ENCODE peak calls at places on chromosomes 11 and 22, in nine cellular contexts. One of them, this sample, is unnamed.

GRCh38 chr11:126817096-126817495 is 183.5 kb downstream of the KIRREL3 start:
- DNase-seq in transverse colon: no peak
- DNase-seq in breast epithelium: no peak
- DNase-seq in cardiac muscle cell: no peak
- DNase-seq in CD4-positive, CD25-positive, alpha-beta regulatory T cell: no peak
- DNase-seq in fibroblast of lung: no peak
- DNase-seq in SJSA1: peak; percentile 15
- DNase-seq in PC-3: no peak
- DNase-seq in mammary epithelial cell: no peak
- DNase-seq in this sample: no peak

GRCh38 chr22:47355388-47355725 is 592.9 kb downstream of the TBC1D22A start:
- DNase-seq in PC-3: no peak
- DNase-seq in fibroblast of lung: no peak
- DNase-seq in breast epithelium: no peak
- DNase-seq in transverse colon: no peak
- DNase-seq in SJSA1: no peak
- DNase-seq in CD4-positive, CD25-positive, alpha-beta regulatory T cell: no peak
- DNase-seq in mammary epithelial cell: no peak
- DNase-seq in cardiac muscle cell: no peak
- DNase-seq in this sample: no peak

GRCh38 chr11:86978756-86979608 is 23.8 kb upstream of the FZD4 start:
- DNase-seq in CD4-positive, CD25-positive, alpha-beta regulatory T cell: peak; percentile 55
- DNase-seq in mammary epithelial cell: peak; percentile 36
- DNase-seq in cardiac muscle cell: peak; percentile 41
- DNase-seq in transverse colon: no peak
- DNase-seq in PC-3: peak; percentile 71
- DNase-seq in fibroblast of lung: peak; percentile 78
- DNase-seq in SJSA1: no peak
- DNase-seq in breast epithelium: no peak
- DNase-seq in this sample: no peak

GRCh38 chr11:76419896-76420295 is 24.9 kb upstream of the EMSY start:
- DNase-seq in transverse colon: no peak
- DNase-seq in cardiac muscle cell: no peak
- DNase-seq in mammary epithelial cell: no peak
- DNase-seq in fibroblast of lung: no peak
- DNase-seq in SJSA1: no peak
- DNase-seq in breast epithelium: no peak
- DNase-seq in PC-3: peak; percentile 32
- DNase-seq in CD4-positive, CD25-positive, alpha-beta regulatory T cell: peak; percentile 22
- DNase-seq in this sample: no peak

GRCh38 chr11:94521684-94522083 is 9.4 kb downstream of the C11orf97 start:
- DNase-seq in PC-3: peak; percentile 56
- DNase-seq in CD4-positive, CD25-positive, alpha-beta regulatory T cell: no peak
- DNase-seq in breast epithelium: no peak
- DNase-seq in SJSA1: no peak
- DNase-seq in cardiac muscle cell: no peak
- DNase-seq in fibroblast of lung: peak; percentile 24
- DNase-seq in mammary epithelial cell: no peak
- DNase-seq in transverse colon: no peak
- DNase-seq in this sample: no peak

GRCh38 chr22:33112606-33113005 is 54.4 kb upstream of the SYN3 start:
- DNase-seq in SJSA1: no peak
- DNase-seq in mammary epithelial cell: no peak
- DNase-seq in cardiac muscle cell: peak; percentile 20
- DNase-seq in breast epithelium: no peak
- DNase-seq in fibroblast of lung: no peak
- DNase-seq in PC-3: no peak
- DNase-seq in CD4-positive, CD25-positive, alpha-beta regulatory T cell: no peak
- DNase-seq in transverse colon: no peak
- DNase-seq in this sample: no peak

GRCh38 chr11:85791326-85791990 is 19.5 kb downstream of the SYTL2 start:
- DNase-seq in cardiac muscle cell: no peak
- DNase-seq in CD4-positive, CD25-positive, alpha-beta regulatory T cell: no peak
- DNase-seq in PC-3: no peak
- DNase-seq in mammary epithelial cell: no peak
- DNase-seq in SJSA1: no peak
- DNase-seq in breast epithelium: no peak
- DNase-seq in fibroblast of lung: peak; percentile 21
- DNase-seq in transverse colon: no peak
- DNase-seq in this sample: no peak

GRCh38 chr11:30984827-30985226 is 384.7 kb downstream of the DCDC1 start:
- DNase-seq in PC-3: no peak
- DNase-seq in mammary epithelial cell: no peak
- DNase-seq in CD4-positive, CD25-positive, alpha-beta regulatory T cell: no peak
- DNase-seq in breast epithelium: no peak
- DNase-seq in transverse colon: no peak
- DNase-seq in cardiac muscle cell: no peak
- DNase-seq in fibroblast of lung: peak; percentile 4
- DNase-seq in SJSA1: no peak
- DNase-seq in this sample: no peak

GRCh38 chr11:117822031-117822521 is 2.5 kb downstream of the FXYD2 start:
- DNase-seq in PC-3: peak; percentile 36
- DNase-seq in breast epithelium: no peak
- DNase-seq in mammary epithelial cell: no peak
- DNase-seq in fibroblast of lung: no peak
- DNase-seq in cardiac muscle cell: peak; percentile 45
- DNase-seq in CD4-positive, CD25-positive, alpha-beta regulatory T cell: peak; percentile 44
- DNase-seq in SJSA1: no peak
- DNase-seq in transverse colon: peak; percentile 49
- DNase-seq in this sample: peak; percentile 80

GRCh38 chr11:26949846-26950245 is 44.1 kb upstream of the FIBIN start:
- DNase-seq in SJSA1: no peak
- DNase-seq in transverse colon: no peak
- DNase-seq in cardiac muscle cell: no peak
- DNase-seq in PC-3: no peak
- DNase-seq in mammary epithelial cell: no peak
- DNase-seq in CD4-positive, CD25-positive, alpha-beta regulatory T cell: no peak
- DNase-seq in fibroblast of lung: no peak
- DNase-seq in breast epithelium: no peak
- DNase-seq in this sample: no peak
- H3K27ac ChIP-seq in SJSA1: no peak overlapping the region
- H3K27ac ChIP-seq in transverse colon: no peak overlapping the region
- H3K27ac ChIP-seq in cardiac muscle cell: no peak overlapping the region
- H3K27ac ChIP-seq in PC-3: no peak overlapping the region
- H3K27ac ChIP-seq in mammary epithelial cell: no peak overlapping the region
- H3K27ac ChIP-seq in CD4-positive, CD25-positive, alpha-beta regulatory T cell: no peak overlapping the region
- H3K27ac ChIP-seq in fibroblast of lung: no peak overlapping the region
- H3K27ac ChIP-seq in breast epithelium: no peak overlapping the region
- H3K27ac ChIP-seq in this sample: no peak overlapping the region

GRCh38 chr11:5040876-5041275 is 5.5 kb upstream of the OR52J3 start:
- DNase-seq in CD4-positive, CD25-positive, alpha-beta regulatory T cell: no peak
- DNase-seq in fibroblast of lung: no peak
- DNase-seq in cardiac muscle cell: no peak
- DNase-seq in mammary epithelial cell: no peak
- DNase-seq in SJSA1: no peak
- DNase-seq in PC-3: no peak
- DNase-seq in transverse colon: no peak
- DNase-seq in breast epithelium: no peak
- DNase-seq in this sample: no peak
- H3K4me1 ChIP-seq in CD4-positive, CD25-positive, alpha-beta regulatory T cell: no peaks in the 10 kb centered on the region
- H3K4me1 ChIP-seq in fibroblast of lung: no peaks in the 10 kb centered on the region
- H3K4me1 ChIP-seq in cardiac muscle cell: no peaks in the 10 kb centered on the region
- H3K4me1 ChIP-seq in mammary epithelial cell: no peaks in the 10 kb centered on the region
- H3K4me1 ChIP-seq in SJSA1: no peaks in the 10 kb centered on the region
- H3K4me1 ChIP-seq in PC-3: no peaks in the 10 kb centered on the region
- H3K4me1 ChIP-seq in transverse colon: no peaks in the 10 kb centered on the region
- H3K4me1 ChIP-seq in breast epithelium: no peaks in the 10 kb centered on the region
- H3K4me1 ChIP-seq in this sample: no peaks in the 10 kb centered on the region

GRCh38 chr11:19744130-19744529 is 31.5 kb downstream of the NAV2 start:
- DNase-seq in fibroblast of lung: no peak
- DNase-seq in SJSA1: no peak
- DNase-seq in mammary epithelial cell: no peak
- DNase-seq in breast epithelium: no peak
- DNase-seq in transverse colon: no peak
- DNase-seq in cardiac muscle cell: no peak
- DNase-seq in PC-3: no peak
- DNase-seq in CD4-positive, CD25-positive, alpha-beta regulatory T cell: no peak
- DNase-seq in this sample: no peak

GRCh38 chr11:19742595-19743292 is 30.1 kb downstream of the NAV2 start:
- DNase-seq in cardiac muscle cell: peak; percentile 88
- DNase-seq in PC-3: peak; percentile 88
- DNase-seq in fibroblast of lung: peak; percentile 78
- DNase-seq in SJSA1: peak; percentile 38
- DNase-seq in breast epithelium: peak; percentile 81
- DNase-seq in mammary epithelial cell: peak; percentile 67
- DNase-seq in CD4-positive, CD25-positive, alpha-beta regulatory T cell: peak; percentile 69
- DNase-seq in transverse colon: peak; percentile 83
- DNase-seq in this sample: peak; percentile 64

GRCh38 chr11:19743622-19744021 is 31.0 kb downstream of the NAV2 start:
- DNase-seq in breast epithelium: no peak
- DNase-seq in SJSA1: no peak
- DNase-seq in mammary epithelial cell: no peak
- DNase-seq in PC-3: no peak
- DNase-seq in CD4-positive, CD25-positive, alpha-beta regulatory T cell: no peak
- DNase-seq in cardiac muscle cell: no peak
- DNase-seq in transverse colon: no peak
- DNase-seq in fibroblast of lung: no peak
- DNase-seq in this sample: no peak

GRCh38 chr11:19747634-19748280 is 35.1 kb downstream of the NAV2 start:
- DNase-seq in transverse colon: no peak
- DNase-seq in fibroblast of lung: no peak
- DNase-seq in CD4-positive, CD25-positive, alpha-beta regulatory T cell: no peak
- DNase-seq in SJSA1: no peak
- DNase-seq in cardiac muscle cell: no peak
- DNase-seq in mammary epithelial cell: no peak
- DNase-seq in breast epithelium: no peak
- DNase-seq in PC-3: no peak
- DNase-seq in this sample: no peak

GRCh38 chr11:19746081-19746480 is 33.4 kb downstream of the NAV2 start:
- DNase-seq in CD4-positive, CD25-positive, alpha-beta regulatory T cell: no peak
- DNase-seq in PC-3: no peak
- DNase-seq in transverse colon: no peak
- DNase-seq in breast epithelium: no peak
- DNase-seq in cardiac muscle cell: no peak
- DNase-seq in SJSA1: no peak
- DNase-seq in fibroblast of lung: no peak
- DNase-seq in mammary epithelial cell: no peak
- DNase-seq in this sample: no peak
- H3K27ac ChIP-seq in CD4-positive, CD25-positive, alpha-beta regulatory T cell: no peak overlapping the region
- H3K27ac ChIP-seq in PC-3: no peak overlapping the region
- H3K27ac ChIP-seq in transverse colon: no peak overlapping the region
- H3K27ac ChIP-seq in breast epithelium: no peak overlapping the region
- H3K27ac ChIP-seq in cardiac muscle cell: no peak overlapping the region
- H3K27ac ChIP-seq in SJSA1: no peak overlapping the region
- H3K27ac ChIP-seq in fibroblast of lung: no peak overlapping the region
- H3K27ac ChIP-seq in mammary epithelial cell: no peak overlapping the region
- H3K27ac ChIP-seq in this sample: no peak overlapping the region

GRCh38 chr11:32431657-32432056 is 3.7 kb downstream of the WT1 start:
- DNase-seq in PC-3: no peak
- DNase-seq in breast epithelium: no peak
- DNase-seq in fibroblast of lung: no peak
- DNase-seq in transverse colon: no peak
- DNase-seq in mammary epithelial cell: no peak
- DNase-seq in CD4-positive, CD25-positive, alpha-beta regulatory T cell: no peak
- DNase-seq in SJSA1: no peak
- DNase-seq in cardiac muscle cell: no peak
- DNase-seq in this sample: no peak
- H3K4me1 ChIP-seq in PC-3: peaks cover 12% of the 10 kb centered on the region
- H3K4me1 ChIP-seq in breast epithelium: peaks cover 19% of the 10 kb centered on the region
- H3K4me1 ChIP-seq in fibroblast of lung: no peaks in the 10 kb centered on the region
- H3K4me1 ChIP-seq in transverse colon: no peaks in the 10 kb centered on the region
- H3K4me1 ChIP-seq in mammary epithelial cell: peaks cover 5% of the 10 kb centered on the region
- H3K4me1 ChIP-seq in CD4-positive, CD25-positive, alpha-beta regulatory T cell: peaks cover 34% of the 10 kb centered on the region
- H3K4me1 ChIP-seq in SJSA1: no peaks in the 10 kb centered on the region
- H3K4me1 ChIP-seq in cardiac muscle cell: no peaks in the 10 kb centered on the region
- H3K4me1 ChIP-seq in this sample: no peaks in the 10 kb centered on the region

GRCh38 chr11:2924381-2924780 is 4.8 kb downstream of the PHLDA2 start:
- DNase-seq in PC-3: peak; percentile 82
- DNase-seq in breast epithelium: peak; percentile 66
- DNase-seq in SJSA1: no peak
- DNase-seq in mammary epithelial cell: no peak
- DNase-seq in cardiac muscle cell: no peak
- DNase-seq in fibroblast of lung: no peak
- DNase-seq in CD4-positive, CD25-positive, alpha-beta regulatory T cell: no peak
- DNase-seq in transverse colon: peak; percentile 87
- DNase-seq in this sample: no peak
- H3K27ac ChIP-seq in PC-3: peak overlapping the region; percentile 78
- H3K27ac ChIP-seq in breast epithelium: peak overlapping the region; percentile 64
- H3K27ac ChIP-seq in SJSA1: no peak overlapping the region
- H3K27ac ChIP-seq in mammary epithelial cell: no peak overlapping the region
- H3K27ac ChIP-seq in cardiac muscle cell: no peak overlapping the region
- H3K27ac ChIP-seq in fibroblast of lung: no peak overlapping the region
- H3K27ac ChIP-seq in CD4-positive, CD25-positive, alpha-beta regulatory T cell: no peak overlapping the region
- H3K27ac ChIP-seq in transverse colon: peak overlapping the region; percentile 73
- H3K27ac ChIP-seq in this sample: no peak overlapping the region

GRCh38 chr22:31627223-31627731 is 34.7 kb downstream of the PISD start:
- DNase-seq in CD4-positive, CD25-positive, alpha-beta regulatory T cell: no peak
- DNase-seq in transverse colon: no peak
- DNase-seq in cardiac muscle cell: no peak
- DNase-seq in SJSA1: no peak
- DNase-seq in breast epithelium: no peak
- DNase-seq in mammary epithelial cell: no peak
- DNase-seq in PC-3: no peak
- DNase-seq in fibroblast of lung: no peak
- DNase-seq in this sample: no peak
- H3K4me1 ChIP-seq in CD4-positive, CD25-positive, alpha-beta regulatory T cell: peaks cover 30% of the 10 kb centered on the region
- H3K4me1 ChIP-seq in transverse colon: peaks cover 19% of the 10 kb centered on the region
- H3K4me1 ChIP-seq in cardiac muscle cell: peaks cover 8% of the 10 kb centered on the region
- H3K4me1 ChIP-seq in SJSA1: peaks cover 21% of the 10 kb centered on the region
- H3K4me1 ChIP-seq in breast epithelium: peaks cover 12% of the 10 kb centered on the region
- H3K4me1 ChIP-seq in mammary epithelial cell: peaks cover 24% of the 10 kb centered on the region
- H3K4me1 ChIP-seq in PC-3: no peaks in the 10 kb centered on the region
- H3K4me1 ChIP-seq in fibroblast of lung: peaks cover 12% of the 10 kb centered on the region
- H3K4me1 ChIP-seq in this sample: peaks cover 17% of the 10 kb centered on the region

DNA sequence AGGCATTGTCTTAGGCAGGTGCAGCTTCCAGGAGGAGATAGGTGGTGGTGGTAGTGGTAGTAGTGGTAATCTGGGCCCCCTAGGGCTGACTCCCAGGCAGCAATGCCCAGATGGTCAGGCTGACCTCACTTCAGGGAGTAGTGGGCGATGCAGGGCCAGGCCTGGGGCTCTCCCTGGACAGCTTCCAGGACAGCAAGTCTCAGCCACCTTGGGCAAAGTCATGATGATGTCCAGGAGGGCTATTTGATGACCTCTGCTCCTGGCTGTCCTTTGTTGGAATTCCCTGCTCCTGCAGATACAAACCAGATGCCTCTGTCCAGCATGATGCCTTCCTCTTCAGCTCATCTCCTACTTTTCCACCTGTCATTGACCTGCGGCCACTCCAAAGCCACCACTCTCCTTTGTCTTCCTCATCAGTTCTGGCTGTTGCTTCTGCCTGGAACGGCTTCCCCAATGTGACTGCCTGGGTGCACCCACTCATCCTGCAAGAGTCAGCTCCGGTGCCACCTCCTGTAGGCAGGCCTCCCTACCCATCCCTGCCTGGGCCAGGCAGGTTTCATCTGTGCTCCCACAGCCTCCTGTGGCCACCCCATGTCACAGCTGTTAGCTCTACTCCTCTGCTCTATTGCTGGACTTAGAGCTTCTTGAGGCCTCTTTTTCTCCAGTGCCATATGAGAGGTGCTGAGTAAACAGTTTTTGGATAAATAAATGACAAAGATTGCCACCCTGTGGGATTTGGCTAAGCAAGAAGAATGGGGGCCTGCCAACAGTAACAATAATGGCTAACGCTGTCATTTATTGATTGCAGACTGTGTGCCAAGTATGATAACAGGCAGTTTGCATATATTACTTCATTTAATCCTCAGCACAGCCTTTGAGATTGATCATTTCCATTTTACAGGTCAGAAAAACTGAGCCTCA is 172.9 kb upstream of the NECTIN1 start:
- DNase-seq in transverse colon: no peak
- DNase-seq in cardiac muscle cell: no peak
- DNase-seq in PC-3: no peak
- DNase-seq in mammary epithelial cell: no peak
- DNase-seq in breast epithelium: no peak
- DNase-seq in fibroblast of lung: no peak
- DNase-seq in CD4-positive, CD25-positive, alpha-beta regulatory T cell: no peak
- DNase-seq in SJSA1: no peak
- DNase-seq in this sample: no peak
- H3K27ac ChIP-seq in transverse colon: no peak overlapping the region
- H3K27ac ChIP-seq in cardiac muscle cell: no peak overlapping the region
- H3K27ac ChIP-seq in PC-3: no peak overlapping the region
- H3K27ac ChIP-seq in mammary epithelial cell: no peak overlapping the region
- H3K27ac ChIP-seq in breast epithelium: no peak overlapping the region
- H3K27ac ChIP-seq in fibroblast of lung: no peak overlapping the region
- H3K27ac ChIP-seq in CD4-positive, CD25-positive, alpha-beta regulatory T cell: no peak overlapping the region
- H3K27ac ChIP-seq in SJSA1: no peak overlapping the region
- H3K27ac ChIP-seq in this sample: no peak overlapping the region